ENCODE peak calls at places on chromosome 14, in nine cellular contexts. One of them, this sample, is unnamed.

GRCh38 chr14:83478741-83479140 is 1945.1 kb upstream of the SEL1L start:
- DNase-seq in transverse colon: no peak
- DNase-seq in left ventricle myocardium inferior: no peak
- DNase-seq in CD8-positive, alpha-beta T cell: no peak
- DNase-seq in HepG2: no peak
- DNase-seq in A549: no peak
- DNase-seq in breast epithelium: no peak
- DNase-seq in CD8-positive, alpha-beta memory T cell: no peak
- DNase-seq in heart left ventricle: no peak
- DNase-seq in this sample: no peak

GRCh38 chr14:101518611-101519048 is 42.7 kb upstream of the DIO3 start:
- DNase-seq in transverse colon: peak
- DNase-seq in left ventricle myocardium inferior: no peak
- DNase-seq in CD8-positive, alpha-beta T cell: no peak
- DNase-seq in HepG2: no peak
- DNase-seq in A549: no peak
- DNase-seq in breast epithelium: no peak
- DNase-seq in CD8-positive, alpha-beta memory T cell: no peak
- DNase-seq in heart left ventricle: no peak
- DNase-seq in this sample: no peak

GRCh38 chr14:33916663-33917565 is 34.0 kb downstream of the EGLN3 start:
- DNase-seq in transverse colon: no peak
- DNase-seq in left ventricle myocardium inferior: no peak
- DNase-seq in CD8-positive, alpha-beta T cell: no peak
- DNase-seq in HepG2: no peak
- DNase-seq in A549: peak
- DNase-seq in breast epithelium: no peak
- DNase-seq in CD8-positive, alpha-beta memory T cell: no peak
- DNase-seq in heart left ventricle: no peak
- DNase-seq in this sample: no peak

GRCh38 chr14:42683690-42684089 is 1077.0 kb downstream of the LRFN5 start:
- DNase-seq in transverse colon: no peak
- DNase-seq in left ventricle myocardium inferior: no peak
- DNase-seq in CD8-positive, alpha-beta T cell: no peak
- DNase-seq in HepG2: no peak
- DNase-seq in A549: no peak
- DNase-seq in breast epithelium: no peak
- DNase-seq in CD8-positive, alpha-beta memory T cell: no peak
- DNase-seq in heart left ventricle: no peak
- DNase-seq in this sample: no peak

GRCh38 chr14:26960049-26960688 is 362.3 kb upstream of the NOVA1 start:
- DNase-seq in transverse colon: no peak
- DNase-seq in left ventricle myocardium inferior: no peak
- DNase-seq in CD8-positive, alpha-beta T cell: no peak
- DNase-seq in HepG2: no peak
- DNase-seq in A549: no peak
- DNase-seq in breast epithelium: no peak
- DNase-seq in CD8-positive, alpha-beta memory T cell: no peak
- DNase-seq in heart left ventricle: no peak
- DNase-seq in this sample: no peak

GRCh38 chr14:53127151-53127550 is 26.0 kb downstream of the DDHD1 start:
- DNase-seq in transverse colon: no peak
- DNase-seq in left ventricle myocardium inferior: no peak
- DNase-seq in CD8-positive, alpha-beta T cell: no peak
- DNase-seq in HepG2: no peak
- DNase-seq in A549: no peak
- DNase-seq in breast epithelium: no peak
- DNase-seq in CD8-positive, alpha-beta memory T cell: no peak
- DNase-seq in heart left ventricle: no peak
- DNase-seq in this sample: no peak

GRCh38 chr14:56552615-56553014 is 27.0 kb upstream of the TMEM260 start:
- DNase-seq in transverse colon: no peak
- DNase-seq in left ventricle myocardium inferior: no peak
- DNase-seq in CD8-positive, alpha-beta T cell: no peak
- DNase-seq in HepG2: no peak
- DNase-seq in A549: no peak
- DNase-seq in breast epithelium: no peak
- DNase-seq in CD8-positive, alpha-beta memory T cell: no peak
- DNase-seq in heart left ventricle: no peak
- DNase-seq in this sample: no peak

GRCh38 chr14:59243174-59243573 is 54.7 kb downstream of the DAAM1 start:
- DNase-seq in transverse colon: no peak
- DNase-seq in left ventricle myocardium inferior: no peak
- DNase-seq in CD8-positive, alpha-beta T cell: no peak
- DNase-seq in HepG2: peak
- DNase-seq in A549: no peak
- DNase-seq in breast epithelium: no peak
- DNase-seq in CD8-positive, alpha-beta memory T cell: no peak
- DNase-seq in heart left ventricle: no peak
- DNase-seq in this sample: no peak

GRCh38 chr14:21987937-21988336 is 314.3 kb upstream of the OR4E1 start:
- DNase-seq in transverse colon: no peak
- DNase-seq in left ventricle myocardium inferior: no peak
- DNase-seq in CD8-positive, alpha-beta T cell: no peak
- DNase-seq in HepG2: peak
- DNase-seq in A549: peak
- DNase-seq in breast epithelium: no peak
- DNase-seq in CD8-positive, alpha-beta memory T cell: no peak
- DNase-seq in heart left ventricle: no peak
- DNase-seq in this sample: peak

GRCh38 chr14:81268016-81268416 is 47.3 kb upstream of the GTF2A1 start:
- DNase-seq in transverse colon: no peak
- DNase-seq in left ventricle myocardium inferior: no peak
- DNase-seq in CD8-positive, alpha-beta T cell: no peak
- DNase-seq in HepG2: peak
- DNase-seq in A549: peak
- DNase-seq in breast epithelium: no peak
- DNase-seq in CD8-positive, alpha-beta memory T cell: no peak
- DNase-seq in heart left ventricle: no peak
- DNase-seq in this sample: no peak

GRCh38 chr14:76929927-76930326 is 98.6 kb downstream of the IRF2BPL start:
- DNase-seq in transverse colon: peak
- DNase-seq in left ventricle myocardium inferior: no peak
- DNase-seq in CD8-positive, alpha-beta T cell: peak
- DNase-seq in HepG2: no peak
- DNase-seq in A549: no peak
- DNase-seq in breast epithelium: no peak
- DNase-seq in CD8-positive, alpha-beta memory T cell: peak
- DNase-seq in heart left ventricle: peak
- DNase-seq in this sample: peak

GRCh38 chr14:78763746-78764145 is 593.6 kb downstream of the NRXN3 start:
- DNase-seq in transverse colon: no peak
- DNase-seq in left ventricle myocardium inferior: no peak
- DNase-seq in CD8-positive, alpha-beta T cell: no peak
- DNase-seq in HepG2: no peak
- DNase-seq in A549: no peak
- DNase-seq in breast epithelium: no peak
- DNase-seq in CD8-positive, alpha-beta memory T cell: no peak
- DNase-seq in heart left ventricle: no peak
- DNase-seq in this sample: no peak

GRCh38 chr14:78762331-78762730 is 592.2 kb downstream of the NRXN3 start:
- DNase-seq in transverse colon: no peak
- DNase-seq in left ventricle myocardium inferior: no peak
- DNase-seq in CD8-positive, alpha-beta T cell: no peak
- DNase-seq in HepG2: no peak
- DNase-seq in A549: no peak
- DNase-seq in breast epithelium: no peak
- DNase-seq in CD8-positive, alpha-beta memory T cell: no peak
- DNase-seq in heart left ventricle: no peak
- DNase-seq in this sample: no peak

GRCh38 chr14:78764240-78764639 is 594.1 kb downstream of the NRXN3 start:
- DNase-seq in transverse colon: no peak
- DNase-seq in left ventricle myocardium inferior: no peak
- DNase-seq in CD8-positive, alpha-beta T cell: no peak
- DNase-seq in HepG2: no peak
- DNase-seq in A549: no peak
- DNase-seq in breast epithelium: no peak
- DNase-seq in CD8-positive, alpha-beta memory T cell: no peak
- DNase-seq in heart left ventricle: no peak
- DNase-seq in this sample: no peak

GRCh38 chr14:78767436-78767835 is 597.3 kb downstream of the NRXN3 start:
- DNase-seq in transverse colon: no peak
- DNase-seq in left ventricle myocardium inferior: no peak
- DNase-seq in CD8-positive, alpha-beta T cell: no peak
- DNase-seq in HepG2: no peak
- DNase-seq in A549: no peak
- DNase-seq in breast epithelium: no peak
- DNase-seq in CD8-positive, alpha-beta memory T cell: no peak
- DNase-seq in heart left ventricle: no peak
- DNase-seq in this sample: no peak

DNA sequence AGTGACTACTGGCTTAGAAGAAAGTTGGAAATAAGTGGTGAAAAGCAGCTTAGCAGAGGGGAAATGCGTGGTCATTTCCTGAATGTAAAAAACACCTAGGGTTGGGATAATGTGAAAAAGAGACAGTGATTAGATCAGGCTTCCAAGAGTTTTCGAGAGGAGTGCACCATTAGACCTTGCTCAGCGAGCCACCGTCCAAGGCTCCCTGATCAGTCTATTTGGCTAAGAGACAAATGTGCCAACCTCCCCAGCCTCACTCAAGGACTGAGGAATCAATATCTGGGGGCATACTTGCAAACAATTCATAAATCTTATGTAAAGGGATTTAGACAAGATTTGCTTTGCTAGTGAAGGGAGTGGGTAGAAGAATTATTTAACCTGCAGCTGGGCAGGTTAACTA is 594.5 kb downstream of the NRXN3 start:
- DNase-seq in transverse colon: no peak
- DNase-seq in left ventricle myocardium inferior: no peak
- DNase-seq in CD8-positive, alpha-beta T cell: no peak
- DNase-seq in HepG2: no peak
- DNase-seq in A549: no peak
- DNase-seq in breast epithelium: no peak
- DNase-seq in CD8-positive, alpha-beta memory T cell: no peak
- DNase-seq in heart left ventricle: no peak
- DNase-seq in this sample: no peak
- H3K27ac ChIP-seq in transverse colon: no peak
- H3K27ac ChIP-seq in left ventricle myocardium inferior: no peak
- H3K27ac ChIP-seq in CD8-positive, alpha-beta T cell: no peak
- H3K27ac ChIP-seq in HepG2: no peak
- H3K27ac ChIP-seq in A549: no peak
- H3K27ac ChIP-seq in breast epithelium: no peak
- H3K27ac ChIP-seq in CD8-positive, alpha-beta memory T cell: no peak
- H3K27ac ChIP-seq in heart left ventricle: no peak
- H3K27ac ChIP-seq in this sample: no peak

DNA sequence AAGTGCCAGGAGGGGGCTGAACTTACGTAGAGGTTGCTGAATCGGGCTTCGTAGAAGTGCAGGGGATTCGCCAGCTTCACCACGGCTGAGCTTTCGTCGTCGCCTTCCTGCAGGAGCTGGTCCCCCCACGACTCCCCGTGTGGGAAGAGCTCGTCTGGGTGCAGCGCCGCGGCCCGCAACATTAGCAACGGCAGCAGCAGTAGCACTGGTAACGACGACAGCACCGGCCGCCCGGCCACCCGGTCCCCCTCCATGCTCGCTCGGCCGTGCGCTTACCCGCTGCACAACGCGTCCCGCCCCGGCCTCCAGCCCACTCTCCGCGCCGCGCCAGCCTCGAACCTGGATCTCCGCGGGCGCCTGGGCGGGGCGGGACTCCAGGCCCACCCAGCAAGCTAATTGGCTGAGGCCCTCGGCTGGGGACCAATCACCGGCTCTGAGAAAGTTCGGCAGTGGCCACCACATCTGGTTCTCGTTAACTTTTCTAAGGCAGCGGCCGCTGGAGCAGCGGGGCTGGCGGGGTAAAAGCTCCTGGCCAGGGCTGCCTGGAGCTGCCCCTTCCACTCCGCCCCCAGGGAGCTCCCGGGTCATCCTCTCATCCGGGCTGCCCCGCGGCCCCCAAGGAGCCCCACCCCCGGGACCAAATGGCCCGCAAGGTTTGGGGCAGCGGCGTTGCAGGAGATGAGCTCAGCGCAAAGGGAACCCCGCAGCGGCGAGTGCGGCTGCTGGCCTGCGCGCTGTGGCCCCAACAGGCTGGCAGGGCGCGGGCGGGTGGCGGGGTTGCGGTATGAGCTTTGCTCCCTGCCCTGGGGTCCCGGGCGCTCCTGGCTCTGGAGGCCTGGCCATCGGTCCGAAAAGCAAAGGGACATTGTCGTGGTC is at the start of gene NID2:
- DNase-seq in transverse colon: peak
- DNase-seq in left ventricle myocardium inferior: peak
- DNase-seq in CD8-positive, alpha-beta T cell: no peak
- DNase-seq in HepG2: peak
- DNase-seq in A549: peak
- DNase-seq in breast epithelium: peak
- DNase-seq in CD8-positive, alpha-beta memory T cell: peak
- DNase-seq in heart left ventricle: peak
- DNase-seq in this sample: peak
- H3K27ac ChIP-seq in transverse colon: peak
- H3K27ac ChIP-seq in left ventricle myocardium inferior: peak
- H3K27ac ChIP-seq in CD8-positive, alpha-beta T cell: no peak
- H3K27ac ChIP-seq in HepG2: no peak
- H3K27ac ChIP-seq in A549: peak
- H3K27ac ChIP-seq in breast epithelium: peak
- H3K27ac ChIP-seq in CD8-positive, alpha-beta memory T cell: no peak
- H3K27ac ChIP-seq in heart left ventricle: peak
- H3K27ac ChIP-seq in this sample: no peak

DNA sequence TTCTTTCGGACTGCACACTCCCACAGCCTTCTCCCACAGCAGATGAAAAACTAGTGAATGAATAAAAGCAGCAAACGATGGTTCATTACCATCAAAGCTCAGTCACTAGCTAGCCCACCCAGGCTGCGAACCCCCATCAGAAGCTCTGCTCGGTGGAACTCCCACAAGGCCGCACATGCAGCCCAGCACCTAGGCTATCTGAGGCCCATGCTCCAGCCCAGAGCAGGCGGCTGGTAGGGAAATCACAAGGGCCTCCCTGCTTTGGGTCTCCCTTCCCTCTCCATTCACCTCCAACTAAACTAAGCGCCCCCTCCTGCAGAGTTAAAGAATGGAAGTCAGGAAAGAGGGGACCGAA is 69.1 kb downstream of the ITPK1 start:
- DNase-seq in transverse colon: no peak
- DNase-seq in left ventricle myocardium inferior: peak
- DNase-seq in CD8-positive, alpha-beta T cell: no peak
- DNase-seq in HepG2: no peak
- DNase-seq in A549: no peak
- DNase-seq in breast epithelium: no peak
- DNase-seq in CD8-positive, alpha-beta memory T cell: no peak
- DNase-seq in heart left ventricle: no peak
- DNase-seq in this sample: no peak
- H3K27ac ChIP-seq in transverse colon: peak
- H3K27ac ChIP-seq in left ventricle myocardium inferior: peak
- H3K27ac ChIP-seq in CD8-positive, alpha-beta T cell: no peak
- H3K27ac ChIP-seq in HepG2: no peak
- H3K27ac ChIP-seq in A549: no peak
- H3K27ac ChIP-seq in breast epithelium: no peak
- H3K27ac ChIP-seq in CD8-positive, alpha-beta memory T cell: no peak
- H3K27ac ChIP-seq in heart left ventricle: peak
- H3K27ac ChIP-seq in this sample: no peak

DNA sequence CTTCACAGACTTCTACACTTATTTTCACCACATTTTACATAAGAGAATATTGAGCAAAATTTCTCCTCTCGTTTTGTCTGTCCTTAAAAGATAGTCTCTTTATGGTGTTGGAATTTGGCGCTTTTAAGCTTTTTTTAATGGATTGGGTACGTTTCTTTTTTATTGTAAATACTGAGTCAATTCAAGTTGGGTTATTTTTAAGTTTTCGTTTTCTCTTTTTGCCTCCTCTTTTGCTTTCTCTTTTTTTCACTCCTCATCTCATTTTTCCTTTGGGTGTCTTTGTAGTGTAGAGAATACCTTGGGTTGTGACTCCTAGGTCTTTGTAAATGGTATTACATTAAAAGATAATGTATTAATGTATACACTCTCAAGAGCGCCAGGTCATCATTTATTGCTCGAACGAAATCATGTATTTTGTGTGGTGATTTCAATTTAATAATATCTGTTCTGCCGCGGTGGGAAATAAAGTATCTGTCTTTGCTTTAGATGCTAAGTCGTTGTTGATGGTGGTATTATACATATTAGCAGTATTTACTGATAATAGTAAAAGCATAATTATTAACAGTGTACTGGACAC is 845 bp downstream of the TMX1 start:
- DNase-seq in transverse colon: no peak
- DNase-seq in left ventricle myocardium inferior: no peak
- DNase-seq in CD8-positive, alpha-beta T cell: no peak
- DNase-seq in HepG2: no peak
- DNase-seq in A549: no peak
- DNase-seq in breast epithelium: no peak
- DNase-seq in CD8-positive, alpha-beta memory T cell: no peak
- DNase-seq in heart left ventricle: no peak
- DNase-seq in this sample: no peak
- H3K27ac ChIP-seq in transverse colon: peak
- H3K27ac ChIP-seq in left ventricle myocardium inferior: peak
- H3K27ac ChIP-seq in CD8-positive, alpha-beta T cell: peak
- H3K27ac ChIP-seq in HepG2: peak
- H3K27ac ChIP-seq in A549: peak
- H3K27ac ChIP-seq in breast epithelium: no peak
- H3K27ac ChIP-seq in CD8-positive, alpha-beta memory T cell: peak
- H3K27ac ChIP-seq in heart left ventricle: peak
- H3K27ac ChIP-seq in this sample: peak

This sample was measured in CD4-positive, alpha-beta memory T cell.